ENCODE peak calls at places on chromosomes 16 and 17, in ten cellular contexts. A is left lung, W is OCI-LY7, M is ascending aorta, N is PC-9, L is stomach, O is neural progenitor cell, T is Peyer's patch, I is heart left ventricle, V is thoracic aorta. R is an unnamed sample.
A peak's percentile ranks its signal among the peaks of the same experiment; 100 is the strongest.

GRCh38 chr17:76686538-76687277 is 24.1 kb downstream of the MXRA7 start:
- DNase-seq in V (no peak), O (no peak), L (no peak), N (no peak), T (no peak), W (no peak), I (peak; percentile 42), M (no peak), A (no peak), R (no peak)

GRCh38 chr16:67040906-67041305 is 12.0 kb downstream of the CBFB start:
- DNase-seq in T (no peak), L (no peak), A (no peak), N (no peak), V (no peak), I (no peak), M (no peak), W (no peak), O (no peak), R (no peak)

GRCh38 chr17:75722542-75723095 is 1.4 kb downstream of the ITGB4 start:
- DNase-seq in O (no peak), A (no peak), M (no peak), V (no peak), W (no peak), I (no peak), N (no peak), L (no peak), T (no peak), R (no peak)

GRCh38 chr17:45225964-45226530 is 4.4 kb downstream of the FMNL1 start:
- DNase-seq in V (peak; percentile 20), M (peak; percentile 86), W (peak; percentile 98), I (peak; percentile 86), O (no peak), A (peak; percentile 94), T (peak; percentile 98), L (peak; percentile 80), N (no peak), R (peak; percentile 77)

GRCh38 chr17:4908301-4908700 is 5.4 kb upstream of the CHRNE start:
- DNase-seq in T (no peak), M (no peak), N (no peak), I (no peak), A (no peak), O (peak; percentile 46), V (no peak), W (no peak), L (no peak), R (no peak)

GRCh38 chr17:27818311-27819170 is 18.2 kb upstream of the NOS2 start:
- DNase-seq in W (no peak), L (no peak), A (no peak), N (no peak), M (no peak), T (no peak), V (no peak), O (no peak), I (peak; percentile 58), R (peak; percentile 58)

GRCh38 chr16:57039148-57039812 is 49.9 kb downstream of the NLRC5 start:
- DNase-seq in M (no peak), A (no peak), T (peak; percentile 76), V (no peak), O (no peak), I (no peak), N (no peak), W (peak; percentile 93), L (no peak), R (no peak)

GRCh38 chr17:39751637-39752036 is 13.9 kb downstream of the GRB7 start:
- DNase-seq in I (no peak), A (no peak), N (no peak), O (no peak), W (no peak), L (no peak), M (no peak), V (no peak), T (peak; percentile 42), R (no peak)

GRCh38 chr17:1590031-1590746 is 27.6 kb upstream of the PITPNA start:
- DNase-seq in I (peak; percentile 86), O (no peak), M (peak; percentile 92), T (peak; percentile 88), L (peak; percentile 79), W (no peak), A (peak; percentile 80), N (peak; percentile 84), V (peak; percentile 62), R (peak; percentile 74)

GRCh38 chr17:1592751-1593629 is 30.4 kb upstream of the PITPNA start:
- DNase-seq in T (peak; percentile 94), A (no peak), V (no peak), N (no peak), W (peak; percentile 94), I (no peak), M (no peak), O (no peak), L (no peak), R (no peak)

GRCh38 chr17:1591474-1592090 is 29.0 kb upstream of the PITPNA start:
- DNase-seq in T (no peak), V (no peak), O (no peak), A (no peak), N (no peak), M (no peak), W (no peak), I (no peak), L (no peak), R (no peak)

GRCh38 chr17:1590747-1591473 is 28.3 kb upstream of the PITPNA start:
- DNase-seq in O (no peak), L (no peak), I (no peak), A (no peak), N (no peak), T (no peak), M (no peak), W (no peak), V (no peak), R (no peak)

DNA sequence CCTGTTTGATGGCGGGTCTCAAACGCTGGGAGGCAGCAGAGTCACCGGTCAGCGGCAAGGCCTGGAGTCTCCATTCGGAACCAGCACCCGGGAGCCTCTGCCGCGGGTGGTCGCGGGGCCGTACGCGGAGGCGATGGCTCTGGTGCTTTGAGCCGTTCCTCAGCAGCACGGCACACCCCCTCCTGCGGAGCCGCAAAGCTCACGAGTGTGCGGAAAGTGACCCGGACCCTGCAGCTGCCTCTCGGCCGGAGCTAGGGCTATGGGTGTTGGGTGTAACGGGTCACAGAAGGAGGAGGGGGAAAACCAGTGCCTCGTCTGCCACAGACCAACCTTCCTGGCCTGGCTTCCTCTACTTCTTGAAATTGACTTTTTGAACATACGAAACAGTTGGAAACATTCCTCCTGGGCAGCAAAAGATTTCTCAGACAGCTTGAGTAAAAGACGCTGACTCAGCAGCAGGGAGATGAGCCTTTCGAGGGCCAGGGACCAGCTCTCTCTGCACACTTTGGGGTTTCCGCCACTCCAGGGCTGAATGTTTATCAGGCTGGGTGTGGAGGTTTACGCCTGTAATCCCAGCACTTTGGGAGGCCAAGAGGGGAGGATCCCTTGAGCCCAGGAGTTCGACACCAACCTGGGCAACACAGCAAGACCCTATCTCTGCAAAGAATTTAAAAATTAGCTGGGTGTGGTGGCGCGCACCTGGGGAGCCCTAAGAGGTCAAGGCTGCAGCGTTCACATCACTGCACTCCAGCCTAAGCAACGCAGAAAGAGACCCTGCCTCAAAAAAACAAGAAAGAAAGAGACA is 26.4 kb upstream of the PITPNA start:
- DNase-seq in T (no peak), N (no peak), O (no peak), I (no peak), L (no peak), W (no peak), M (no peak), V (no peak), A (peak; percentile 62), R (no peak)
- TF ChIP-seq CTCF in T (no peak), N (no peak), O (no peak), I (no peak), L (no peak), W (no peak), M (no peak), V (no peak), A (no peak), R (no peak)

GRCh38 chr17:50267074-50267841 is 7.0 kb upstream of the TMEM92 start:
- DNase-seq in I (no peak), A (no peak), T (peak; percentile 37), L (no peak), M (peak; percentile 63), W (no peak), O (no peak), V (no peak), N (no peak), R (no peak)

GRCh38 chr17:50270430-50271172 is 3.7 kb upstream of the TMEM92 start:
- DNase-seq in T (peak; percentile 53), V (no peak), O (peak; percentile 50), N (peak; percentile 30), I (peak; percentile 58), W (no peak), M (peak; percentile 63), A (peak; percentile 82), L (peak; percentile 27), R (no peak)

GRCh38 chr17:50269477-50270429 is 4.5 kb upstream of the TMEM92 start:
- DNase-seq in W (peak; percentile 66), L (peak; percentile 76), N (peak; percentile 59), V (no peak), A (peak; percentile 76), O (peak; percentile 75), M (peak; percentile 88), T (peak; percentile 87), I (peak; percentile 71), R (peak; percentile 68)

GRCh38 chr17:50268040-50268439 is 6.2 kb upstream of the TMEM92 start:
- DNase-seq in V (no peak), O (no peak), N (no peak), M (peak; percentile 45), L (no peak), A (no peak), I (no peak), W (no peak), T (no peak), R (no peak)

DNA sequence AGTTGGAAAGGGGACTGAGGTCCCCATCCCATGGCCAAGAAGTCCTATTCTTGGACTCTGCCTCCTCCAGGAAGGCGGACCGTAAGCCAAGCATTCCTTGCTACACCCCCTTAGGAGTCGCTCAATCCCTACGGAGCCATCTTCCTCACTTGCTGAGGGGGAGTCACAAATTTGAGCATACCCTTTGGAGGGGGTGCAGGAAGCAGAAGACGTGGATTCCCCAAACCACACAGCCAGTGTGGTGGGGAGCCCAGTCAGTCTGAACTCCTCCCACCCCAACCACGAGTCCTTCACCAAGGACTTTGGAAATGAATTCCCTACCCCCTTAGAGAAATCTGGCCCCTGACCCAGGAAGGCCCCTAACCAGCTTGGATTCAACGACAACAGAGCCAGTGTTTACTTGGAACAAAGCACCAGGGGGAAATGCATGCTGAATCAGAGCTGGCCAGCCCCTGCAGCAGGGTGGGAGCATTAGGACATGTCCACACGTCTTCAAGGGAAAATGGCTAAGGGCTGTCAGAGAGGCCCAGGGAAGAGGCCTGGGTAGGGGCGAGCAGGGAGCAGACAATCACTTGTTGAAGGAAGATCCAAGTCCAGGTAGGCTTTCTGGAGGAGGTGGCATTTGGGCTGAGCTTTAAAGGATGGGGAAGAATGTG is 5.5 kb upstream of the TMEM92 start:
- DNase-seq in L (peak; percentile 10), T (peak; percentile 32), M (peak; percentile 44), W (no peak), I (no peak), N (no peak), V (no peak), O (peak; percentile 15), A (no peak), R (no peak)
- H3K4me1 ChIP-seq in L (peaks cover 62% of the 10 kb centered on the region), T (peaks cover 40% of the 10 kb centered on the region), M (peaks cover 55% of the 10 kb centered on the region), W (no peaks in the 10 kb centered on the region), I (peaks cover 21% of the 10 kb centered on the region), N (peaks cover 17% of the 10 kb centered on the region), V (peaks cover 79% of the 10 kb centered on the region), O (peaks cover 34% of the 10 kb centered on the region), A (peaks cover 42% of the 10 kb centered on the region), R (peaks cover 33% of the 10 kb centered on the region)

DNA sequence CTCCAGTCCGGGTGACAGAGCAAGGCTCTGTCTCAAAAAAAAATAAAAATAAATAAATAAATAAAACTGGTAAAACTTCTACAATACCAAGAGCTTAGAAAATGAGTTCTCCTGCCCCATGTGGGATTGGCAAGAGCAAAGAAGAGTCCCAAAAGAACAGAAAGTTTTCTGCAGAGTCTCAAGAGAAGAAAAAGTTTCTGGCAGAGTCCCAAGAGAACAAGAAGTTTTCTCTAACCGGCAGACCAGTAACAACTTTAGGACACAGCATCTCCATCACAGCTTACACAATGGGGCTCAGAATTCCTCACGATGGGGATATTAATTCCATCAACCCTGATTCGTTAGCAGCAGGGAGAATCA is 1.1 kb downstream of the SLC39A11 start:
- DNase-seq in L (no peak), I (no peak), W (no peak), N (no peak), V (no peak), O (no peak), T (no peak), M (no peak), A (no peak), R (no peak)
- H3K27ac ChIP-seq in L (peak overlapping the region; percentile 89), I (no peak overlapping the region), W (no peak overlapping the region), N (no peak overlapping the region), V (peak overlapping the region; percentile 69), O (no peak overlapping the region), T (no peak overlapping the region), M (peak overlapping the region; percentile 74), A (peak overlapping the region; percentile 76), R (peak overlapping the region; percentile 69)

DNA sequence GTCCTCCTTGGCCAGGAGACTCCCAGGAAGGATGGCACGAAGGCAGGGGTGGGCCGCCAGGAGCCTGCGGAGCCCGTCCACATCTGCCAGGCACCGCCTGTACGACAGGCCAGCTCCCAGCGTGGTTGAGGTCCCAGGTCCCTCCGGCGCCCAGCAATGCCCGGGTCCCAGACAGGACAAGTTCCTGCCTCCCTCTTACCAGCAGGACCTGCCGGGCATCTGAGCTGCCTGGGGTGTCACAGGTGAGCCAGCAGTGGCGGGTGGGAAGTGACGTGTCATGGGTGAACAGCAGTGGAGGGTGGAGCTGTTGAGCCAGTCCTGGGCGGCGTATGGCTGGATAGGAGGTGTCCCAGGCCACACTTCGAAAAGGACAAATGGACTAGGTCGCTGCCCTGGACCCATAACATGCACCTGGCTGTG is 15.7 kb upstream of the BAHCC1 start:
- DNase-seq in A (no peak), V (no peak), M (no peak), O (no peak), W (no peak), L (peak; percentile 90), N (peak; percentile 90), I (no peak), T (peak; percentile 85), R (no peak)
- TF ChIP-seq CTCF in A (no peak), V (no peak), M (no peak), O (no peak), W (no peak), L (no peak), N (no peak), I (no peak), T (peak; percentile 25), R (no peak)